ENCODE peak calls at places on chromosomes 1 and 21, in five cellular contexts. L is nephron progenitor cell, Q is T-helper 1 cell, M is left colon, G is NB4. P is an unnamed sample.

GRCh38 chr1:66446261-66447001 is 87.5 kb upstream of the SGIP1 start:
- DNase-seq in M (no peak), G (peak), Q (peak), L (peak), P (no peak)

GRCh38 chr1:156816561-156817328 is at the start of gene SH2D2A:
- DNase-seq in G (peak), Q (peak), L (no peak), M (peak), P (peak)

GRCh38 chr1:203148579-203148978 is 21.1 kb downstream of the ADORA1 start:
- DNase-seq in M (no peak), L (no peak), G (no peak), Q (no peak), P (no peak)

GRCh38 chr21:46429754-46430681 is 28.7 kb upstream of the DIP2A start:
- DNase-seq in L (no peak), Q (no peak), M (no peak), G (no peak), P (no peak)

GRCh38 chr1:41861509-41862410 is 57.0 kb downstream of the HIVEP3 start:
- DNase-seq in M (no peak), G (peak), L (no peak), Q (no peak), P (no peak)

GRCh38 chr1:25856856-25857255 is 2.4 kb downstream of the AUNIP start:
- DNase-seq in L (no peak), M (no peak), G (no peak), Q (no peak), P (no peak)

GRCh38 chr1:22259581-22260282 is 116.8 kb upstream of the WNT4 start:
- DNase-seq in L (no peak), M (peak), Q (no peak), G (no peak), P (no peak)

GRCh38 chr1:212614398-212615091 is 6.0 kb downstream of the ATF3 start:
- DNase-seq in L (no peak), Q (no peak), G (peak), M (no peak), P (no peak)

GRCh38 chr1:204404629-204405028 is 7.0 kb downstream of the PPP1R15B start:
- DNase-seq in M (no peak), L (no peak), G (no peak), Q (no peak), P (no peak)

GRCh38 chr1:237911911-237912310 is 21.2 kb upstream of the ZP4 start:
- DNase-seq in M (no peak), G (no peak), L (no peak), Q (no peak), P (no peak)

GRCh38 chr1:30652151-30652915 is 71.1 kb downstream of the MATN1 start:
- DNase-seq in L (no peak), G (no peak), Q (no peak), M (no peak), P (no peak)

GRCh38 chr1:66251521-66251920 is 282.4 kb upstream of the SGIP1 start:
- DNase-seq in Q (no peak), L (no peak), G (peak), M (no peak), P (no peak)

GRCh38 chr1:218460367-218460766 is 115.2 kb downstream of the TGFB2 start:
- DNase-seq in M (no peak), Q (no peak), G (no peak), L (peak), P (no peak)

GRCh38 chr21:27033467-27033866 is 66.6 kb upstream of the ADAMTS5 start:
- DNase-seq in M (no peak), L (no peak), G (no peak), Q (no peak), P (no peak)

GRCh38 chr1:53107570-53108322 is 34.7 kb downstream of the SLC1A7 start:
- DNase-seq in L (no peak), Q (no peak), G (no peak), M (no peak), P (no peak)

GRCh38 chr1:47705517-47706130 is 267.8 kb downstream of the FOXD2 start:
- DNase-seq in G (no peak), M (no peak), Q (no peak), L (no peak), P (no peak)

GRCh38 chr1:110380667-110381283 is 10.1 kb downstream of the SLC16A4 start:
- DNase-seq in Q (no peak), L (no peak), G (peak), M (no peak), P (no peak)

GRCh38 chr1:4018721-4019521 is 118.8 kb upstream of the C1orf174 start:
- DNase-seq in G (no peak), Q (no peak), M (no peak), L (no peak), P (no peak)

GRCh38 chr1:9927259-9927658 is 15.9 kb downstream of the LZIC start:
- DNase-seq in L (no peak), Q (no peak), G (no peak), M (no peak), P (no peak)

GRCh38 chr1:84366786-84367185 is 31.5 kb upstream of the DNASE2B start:
- DNase-seq in G (no peak), Q (no peak), M (no peak), L (no peak), P (no peak)

GRCh38 chr1:200317236-200317635 is 92.6 kb downstream of the ZNF281 start:
- DNase-seq in Q (no peak), M (no peak), G (no peak), L (no peak), P (no peak)

GRCh38 chr1:43979528-43980254 is 681 bp downstream of the B4GALT2 start:
- DNase-seq in G (peak), M (peak), Q (no peak), L (peak), P (no peak)

GRCh38 chr21:35571910-35572309 is 488.4 kb downstream of the SETD4 start:
- DNase-seq in G (no peak), Q (no peak), L (no peak), M (no peak), P (no peak)

GRCh38 chr21:36337099-36337509 is 17.1 kb downstream of the MORC3 start:
- DNase-seq in Q (no peak), M (no peak), L (no peak), G (no peak), P (no peak)

GRCh38 chr1:77024500-77024899 is 157.2 kb downstream of the ST6GALNAC5 start:
- DNase-seq in G (no peak), L (no peak), Q (no peak), M (no peak), P (no peak)

GRCh38 chr1:213474054-213474453 is 423.0 kb downstream of the RPS6KC1 start:
- DNase-seq in G (no peak), L (no peak), Q (no peak), M (no peak), P (no peak)